ENCODE peak calls at places on chromosomes 7 and 10, in five cellular contexts. One of them, this sample, is unnamed.
A peak's percentile ranks its signal among the peaks of the same experiment; 100 is the strongest.

GRCh38 chr7:155603190-155603857 is 41.1 kb upstream of the RBM33 start:
- DNase-seq in aorta: no peak
- DNase-seq in right atrium auricular region: peak; percentile 49
- DNase-seq in effector memory CD4-positive, alpha-beta T cell: no peak
- DNase-seq in heart left ventricle: no peak
- DNase-seq in this sample: no peak

GRCh38 chr7:52961084-52961483 is 74.3 kb upstream of the POM121L12 start:
- DNase-seq in aorta: no peak
- DNase-seq in right atrium auricular region: no peak
- DNase-seq in effector memory CD4-positive, alpha-beta T cell: no peak
- DNase-seq in heart left ventricle: no peak
- DNase-seq in this sample: no peak

GRCh38 chr7:138226001-138226476 is 149.8 kb downstream of the AKR1D1 start:
- DNase-seq in aorta: no peak
- DNase-seq in right atrium auricular region: no peak
- DNase-seq in effector memory CD4-positive, alpha-beta T cell: no peak
- DNase-seq in heart left ventricle: no peak
- DNase-seq in this sample: no peak

GRCh38 chr7:7920481-7920880 is 48.1 kb upstream of the GLCCI1 start:
- DNase-seq in aorta: no peak
- DNase-seq in right atrium auricular region: no peak
- DNase-seq in effector memory CD4-positive, alpha-beta T cell: no peak
- DNase-seq in heart left ventricle: no peak
- DNase-seq in this sample: no peak

GRCh38 chr7:65287023-65287422 is 86.6 kb upstream of the ZNF92 start:
- DNase-seq in aorta: no peak
- DNase-seq in right atrium auricular region: no peak
- DNase-seq in effector memory CD4-positive, alpha-beta T cell: no peak
- DNase-seq in heart left ventricle: no peak
- DNase-seq in this sample: no peak

GRCh38 chr7:28078036-28078901 is 102.3 kb downstream of the JAZF1 start:
- DNase-seq in aorta: no peak
- DNase-seq in right atrium auricular region: no peak
- DNase-seq in effector memory CD4-positive, alpha-beta T cell: peak; percentile 27
- DNase-seq in heart left ventricle: no peak
- DNase-seq in this sample: no peak

GRCh38 chr10:98513704-98514103 is 67.0 kb upstream of the HPS1 start:
- DNase-seq in aorta: no peak
- DNase-seq in right atrium auricular region: no peak
- DNase-seq in effector memory CD4-positive, alpha-beta T cell: no peak
- DNase-seq in heart left ventricle: no peak
- DNase-seq in this sample: no peak

GRCh38 chr7:132030161-132030568 is 473.7 kb upstream of the PODXL start:
- DNase-seq in aorta: peak; percentile 79
- DNase-seq in right atrium auricular region: no peak
- DNase-seq in effector memory CD4-positive, alpha-beta T cell: no peak
- DNase-seq in heart left ventricle: peak; percentile 65
- DNase-seq in this sample: no peak

GRCh38 chr10:94006591-94007550 is 13.1 kb downstream of the PLCE1 start:
- DNase-seq in aorta: no peak
- DNase-seq in right atrium auricular region: no peak
- DNase-seq in effector memory CD4-positive, alpha-beta T cell: no peak
- DNase-seq in heart left ventricle: no peak
- DNase-seq in this sample: no peak

GRCh38 chr7:101558742-101559325 is 70.3 kb downstream of the MYL10 start:
- DNase-seq in aorta: no peak
- DNase-seq in right atrium auricular region: no peak
- DNase-seq in effector memory CD4-positive, alpha-beta T cell: no peak
- DNase-seq in heart left ventricle: peak; percentile 50
- DNase-seq in this sample: peak; percentile 32

GRCh38 chr7:33671521-33672262 is 233.6 kb upstream of the BMPER start:
- DNase-seq in aorta: no peak
- DNase-seq in right atrium auricular region: no peak
- DNase-seq in effector memory CD4-positive, alpha-beta T cell: no peak
- DNase-seq in heart left ventricle: no peak
- DNase-seq in this sample: no peak

GRCh38 chr7:111867348-111867931 is 305.1 kb upstream of the IMMP2L start:
- DNase-seq in aorta: no peak
- DNase-seq in right atrium auricular region: no peak
- DNase-seq in effector memory CD4-positive, alpha-beta T cell: no peak
- DNase-seq in heart left ventricle: no peak
- DNase-seq in this sample: no peak

GRCh38 chr7:94289071-94289470 is 105.6 kb upstream of the COL1A2 start:
- DNase-seq in aorta: peak; percentile 76
- DNase-seq in right atrium auricular region: peak; percentile 74
- DNase-seq in effector memory CD4-positive, alpha-beta T cell: no peak
- DNase-seq in heart left ventricle: no peak
- DNase-seq in this sample: peak; percentile 72

GRCh38 chr7:82044497-82045080 is 274.7 kb upstream of the HGF start:
- DNase-seq in aorta: no peak
- DNase-seq in right atrium auricular region: peak; percentile 65
- DNase-seq in effector memory CD4-positive, alpha-beta T cell: no peak
- DNase-seq in heart left ventricle: no peak
- DNase-seq in this sample: no peak

GRCh38 chr7:110071219-110071618 is 1019.7 kb upstream of the LRRN3 start:
- DNase-seq in aorta: no peak
- DNase-seq in right atrium auricular region: no peak
- DNase-seq in effector memory CD4-positive, alpha-beta T cell: no peak
- DNase-seq in heart left ventricle: no peak
- DNase-seq in this sample: no peak

GRCh38 chr7:13989138-13989943 is at the start of gene ETV1:
- DNase-seq in aorta: peak; percentile 81
- DNase-seq in right atrium auricular region: peak; percentile 77
- DNase-seq in effector memory CD4-positive, alpha-beta T cell: no peak
- DNase-seq in heart left ventricle: peak; percentile 69
- DNase-seq in this sample: peak; percentile 78

GRCh38 chr10:104035817-104036384 is 49.8 kb downstream of the COL17A1 start:
- DNase-seq in aorta: no peak
- DNase-seq in right atrium auricular region: no peak
- DNase-seq in effector memory CD4-positive, alpha-beta T cell: no peak
- DNase-seq in heart left ventricle: no peak
- DNase-seq in this sample: no peak

GRCh38 chr7:13898957-13899670 is 90.4 kb downstream of the ETV1 start:
- DNase-seq in aorta: no peak
- DNase-seq in right atrium auricular region: no peak
- DNase-seq in effector memory CD4-positive, alpha-beta T cell: no peak
- DNase-seq in heart left ventricle: no peak
- DNase-seq in this sample: no peak

GRCh38 chr7:120023494-120024167 is 249.3 kb upstream of the KCND2 start:
- DNase-seq in aorta: no peak
- DNase-seq in right atrium auricular region: no peak
- DNase-seq in effector memory CD4-positive, alpha-beta T cell: no peak
- DNase-seq in heart left ventricle: no peak
- DNase-seq in this sample: no peak

GRCh38 chr7:2111568-2111967 is 121.2 kb downstream of the MAD1L1 start:
- DNase-seq in aorta: no peak
- DNase-seq in right atrium auricular region: no peak
- DNase-seq in effector memory CD4-positive, alpha-beta T cell: no peak
- DNase-seq in heart left ventricle: no peak
- DNase-seq in this sample: no peak

GRCh38 chr7:73526892-73527821 is 5.1 kb upstream of the BAZ1B start:
- DNase-seq in aorta: peak; percentile 16
- DNase-seq in right atrium auricular region: no peak
- DNase-seq in effector memory CD4-positive, alpha-beta T cell: no peak
- DNase-seq in heart left ventricle: no peak
- DNase-seq in this sample: no peak

GRCh38 chr7:104794154-104794553 is 219.9 kb upstream of the KMT2E start:
- DNase-seq in aorta: no peak
- DNase-seq in right atrium auricular region: no peak
- DNase-seq in effector memory CD4-positive, alpha-beta T cell: no peak
- DNase-seq in heart left ventricle: no peak
- DNase-seq in this sample: no peak

GRCh38 chr10:77537720-77538373 is 99.8 kb downstream of the KCNMA1 start:
- DNase-seq in aorta: peak; percentile 85
- DNase-seq in right atrium auricular region: no peak
- DNase-seq in effector memory CD4-positive, alpha-beta T cell: no peak
- DNase-seq in heart left ventricle: no peak
- DNase-seq in this sample: no peak

GRCh38 chr7:112233048-112233697 is 26.7 kb downstream of the ZNF277 start:
- DNase-seq in aorta: no peak
- DNase-seq in right atrium auricular region: no peak
- DNase-seq in effector memory CD4-positive, alpha-beta T cell: no peak
- DNase-seq in heart left ventricle: no peak
- DNase-seq in this sample: no peak

GRCh38 chr7:27774717-27775328 is 34.9 kb downstream of the TAX1BP1 start:
- DNase-seq in aorta: no peak
- DNase-seq in right atrium auricular region: no peak
- DNase-seq in effector memory CD4-positive, alpha-beta T cell: no peak
- DNase-seq in heart left ventricle: no peak
- DNase-seq in this sample: no peak

GRCh38 chr7:120838281-120838682 is 19.7 kb downstream of the TSPAN12 start:
- DNase-seq in aorta: no peak
- DNase-seq in right atrium auricular region: no peak
- DNase-seq in effector memory CD4-positive, alpha-beta T cell: no peak
- DNase-seq in heart left ventricle: no peak
- DNase-seq in this sample: no peak

GRCh38 chr10:79200346-79200745 is 131.6 kb downstream of the ZMIZ1 start:
- DNase-seq in aorta: no peak
- DNase-seq in right atrium auricular region: no peak
- DNase-seq in effector memory CD4-positive, alpha-beta T cell: no peak
- DNase-seq in heart left ventricle: no peak
- DNase-seq in this sample: no peak

GRCh38 chr7:93835684-93836083 is 54.9 kb downstream of the TFPI2 start:
- DNase-seq in aorta: no peak
- DNase-seq in right atrium auricular region: no peak
- DNase-seq in effector memory CD4-positive, alpha-beta T cell: no peak
- DNase-seq in heart left ventricle: no peak
- DNase-seq in this sample: no peak

GRCh38 chr7:75946207-75946855 is 31.4 kb downstream of the POR start:
- DNase-seq in aorta: no peak
- DNase-seq in right atrium auricular region: no peak
- DNase-seq in effector memory CD4-positive, alpha-beta T cell: no peak
- DNase-seq in heart left ventricle: no peak
- DNase-seq in this sample: no peak

GRCh38 chr7:116499168-116500070 is at the start of gene CAV2:
- DNase-seq in aorta: peak; percentile 93
- DNase-seq in right atrium auricular region: peak; percentile 72
- DNase-seq in effector memory CD4-positive, alpha-beta T cell: no peak
- DNase-seq in heart left ventricle: peak; percentile 88
- DNase-seq in this sample: peak; percentile 80

GRCh38 chr10:120543291-120543690 is 86.3 kb downstream of the PLPP4 start:
- DNase-seq in aorta: no peak
- DNase-seq in right atrium auricular region: no peak
- DNase-seq in effector memory CD4-positive, alpha-beta T cell: no peak
- DNase-seq in heart left ventricle: no peak
- DNase-seq in this sample: no peak

GRCh38 chr10:120278069-120278468 is 179.0 kb upstream of the PLPP4 start:
- DNase-seq in aorta: no peak
- DNase-seq in right atrium auricular region: no peak
- DNase-seq in effector memory CD4-positive, alpha-beta T cell: no peak
- DNase-seq in heart left ventricle: no peak
- DNase-seq in this sample: peak; percentile 31

GRCh38 chr7:128022631-128023532 is 8.4 kb downstream of the LRRC4 start:
- DNase-seq in aorta: no peak
- DNase-seq in right atrium auricular region: no peak
- DNase-seq in effector memory CD4-positive, alpha-beta T cell: no peak
- DNase-seq in heart left ventricle: no peak
- DNase-seq in this sample: no peak

GRCh38 chr10:125562737-125563136 is 120.2 kb downstream of the TEX36 start:
- DNase-seq in aorta: no peak
- DNase-seq in right atrium auricular region: no peak
- DNase-seq in effector memory CD4-positive, alpha-beta T cell: no peak
- DNase-seq in heart left ventricle: no peak
- DNase-seq in this sample: peak; percentile 41

GRCh38 chr10:11163990-11164805 is 146.5 kb downstream of the CELF2 start:
- DNase-seq in aorta: no peak
- DNase-seq in right atrium auricular region: no peak
- DNase-seq in effector memory CD4-positive, alpha-beta T cell: no peak
- DNase-seq in heart left ventricle: no peak
- DNase-seq in this sample: peak; percentile 69

GRCh38 chr10:34689053-34689452 is 126.0 kb downstream of the PARD3 start:
- DNase-seq in aorta: no peak
- DNase-seq in right atrium auricular region: no peak
- DNase-seq in effector memory CD4-positive, alpha-beta T cell: no peak
- DNase-seq in heart left ventricle: no peak
- DNase-seq in this sample: no peak

DNA sequence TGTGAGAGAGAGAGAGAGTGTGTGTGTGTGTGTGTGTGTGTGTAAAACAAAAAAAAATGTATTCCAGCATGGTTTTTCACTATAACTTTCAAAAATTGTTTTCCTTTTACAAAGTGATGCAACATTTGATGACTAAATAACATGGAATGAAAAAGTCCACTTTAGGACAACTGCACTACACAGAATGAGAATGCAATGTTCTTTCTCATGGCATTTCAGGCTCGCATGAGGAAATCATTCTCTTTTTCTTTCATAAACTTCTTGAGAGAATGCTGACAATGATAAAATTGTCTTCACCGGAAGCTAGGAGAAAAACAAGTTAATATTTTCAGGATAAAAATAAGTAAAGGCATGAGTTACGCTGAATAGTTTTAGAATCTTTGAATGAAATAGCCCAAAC is 53.7 kb downstream of the SLC16A12 start:
- DNase-seq in aorta: no peak
- DNase-seq in right atrium auricular region: no peak
- DNase-seq in effector memory CD4-positive, alpha-beta T cell: no peak
- DNase-seq in heart left ventricle: no peak
- DNase-seq in this sample: no peak
- H3K4me3 ChIP-seq in aorta: no peak overlapping the region
- H3K4me3 ChIP-seq in right atrium auricular region: no peak overlapping the region
- H3K4me3 ChIP-seq in effector memory CD4-positive, alpha-beta T cell: no peak overlapping the region
- H3K4me3 ChIP-seq in heart left ventricle: no peak overlapping the region
- H3K4me3 ChIP-seq in this sample: no peak overlapping the region

GRCh38 chr10:7435674-7436073 is 24.8 kb upstream of the SFMBT2 start:
- DNase-seq in aorta: no peak
- DNase-seq in right atrium auricular region: no peak
- DNase-seq in effector memory CD4-positive, alpha-beta T cell: no peak
- DNase-seq in heart left ventricle: no peak
- DNase-seq in this sample: no peak
- H3K27me3 ChIP-seq in aorta: no peaks in the 10 kb centered on the region
- H3K27me3 ChIP-seq in right atrium auricular region: no peaks in the 10 kb centered on the region
- H3K27me3 ChIP-seq in effector memory CD4-positive, alpha-beta T cell: no peaks in the 10 kb centered on the region
- H3K27me3 ChIP-seq in heart left ventricle: peaks cover 12% of the 10 kb centered on the region
- H3K27me3 ChIP-seq in this sample: no peaks in the 10 kb centered on the region

GRCh38 chr10:114623661-114624294 is 34.3 kb downstream of the ABLIM1 start:
- DNase-seq in aorta: no peak
- DNase-seq in right atrium auricular region: no peak
- DNase-seq in effector memory CD4-positive, alpha-beta T cell: no peak
- DNase-seq in heart left ventricle: no peak
- DNase-seq in this sample: peak; percentile 19
- H3K4me3 ChIP-seq in aorta: no peak overlapping the region
- H3K4me3 ChIP-seq in right atrium auricular region: no peak overlapping the region
- H3K4me3 ChIP-seq in effector memory CD4-positive, alpha-beta T cell: no peak overlapping the region
- H3K4me3 ChIP-seq in heart left ventricle: no peak overlapping the region
- H3K4me3 ChIP-seq in this sample: no peak overlapping the region

DNA sequence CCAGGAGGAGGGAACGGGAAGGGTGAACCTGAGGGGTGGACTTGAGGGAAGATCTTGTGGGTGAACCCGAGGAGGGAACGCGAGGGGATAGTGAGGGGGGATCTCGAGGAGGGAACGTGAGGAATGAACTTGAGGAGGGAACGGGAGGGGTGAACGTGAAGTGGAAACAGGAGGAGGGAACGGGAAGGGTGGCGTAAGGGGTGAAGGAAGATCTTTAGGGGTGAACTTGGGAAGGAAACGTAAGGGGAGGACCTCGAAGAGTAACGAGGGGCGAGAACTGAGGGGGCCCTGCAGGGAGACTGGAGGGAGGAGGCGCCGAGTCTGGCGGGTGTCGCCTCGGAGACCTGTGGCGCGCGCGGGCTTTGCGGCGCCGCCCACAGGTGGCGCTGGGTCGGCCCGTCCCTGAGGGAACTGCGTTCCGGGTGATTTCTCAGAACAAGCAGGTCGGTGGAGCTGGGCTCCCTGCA is 677 bp downstream of the MYO3A start:
- DNase-seq in aorta: peak; percentile 76
- DNase-seq in right atrium auricular region: no peak
- DNase-seq in effector memory CD4-positive, alpha-beta T cell: no peak
- DNase-seq in heart left ventricle: no peak
- DNase-seq in this sample: peak; percentile 72
- H3K27me3 ChIP-seq in aorta: no peaks in the 10 kb centered on the region
- H3K27me3 ChIP-seq in right atrium auricular region: peaks cover 11% of the 10 kb centered on the region
- H3K27me3 ChIP-seq in effector memory CD4-positive, alpha-beta T cell: peaks cover 3% of the 10 kb centered on the region
- H3K27me3 ChIP-seq in heart left ventricle: peaks cover 48% of the 10 kb centered on the region
- H3K27me3 ChIP-seq in this sample: peaks cover 10% of the 10 kb centered on the region

This sample was measured in H7.